ENCODE peak calls at places on chromosome 9, in seven cellular contexts. S, O, B, U, H, N and W are unnamed samples.

GRCh38 chr9:115034801-115035200 is 83.2 kb downstream of the TNC start:
- DNase-seq in S (no peak), O (peak), B (no peak), U (no peak), H (no peak), N (no peak), W (no peak)

GRCh38 chr9:100473271-100474081 is 527 bp downstream of the TMEFF1 start:
- DNase-seq in S (no peak), O (peak), B (peak), U (peak), H (peak), N (no peak), W (no peak)

GRCh38 chr9:35035851-35036701 is 36.3 kb downstream of the VCP start:
- DNase-seq in S (peak), O (peak), B (peak), U (no peak), H (peak), N (peak), W (no peak)

GRCh38 chr9:130918102-130918869 is 20.8 kb downstream of the FIBCD1 start:
- DNase-seq in S (no peak), O (no peak), B (no peak), U (no peak), H (no peak), N (no peak), W (no peak)

GRCh38 chr9:134619983-134620612 is 21.5 kb upstream of the COL5A1 start:
- DNase-seq in S (no peak), O (no peak), B (no peak), U (no peak), H (peak), N (peak), W (peak)

GRCh38 chr9:98037362-98037761 is 19.2 kb upstream of the NANS start:
- DNase-seq in S (no peak), O (no peak), B (no peak), U (peak), H (no peak), N (peak), W (no peak)

GRCh38 chr9:92607088-92607487 is 62.8 kb downstream of the IPPK start:
- DNase-seq in S (no peak), O (peak), B (no peak), U (no peak), H (no peak), N (no peak), W (no peak)

GRCh38 chr9:123349691-123350480 is 6.1 kb upstream of the CRB2 start:
- DNase-seq in S (peak), O (peak), B (peak), U (peak), H (no peak), N (no peak), W (no peak)

GRCh38 chr9:90169490-90169889 is 473.1 kb downstream of the DIRAS2 start:
- DNase-seq in S (no peak), O (no peak), B (no peak), U (no peak), H (no peak), N (no peak), W (no peak)

GRCh38 chr9:108621991-108622390 is 233.8 kb downstream of the ACTL7B start:
- DNase-seq in S (no peak), O (no peak), B (no peak), U (peak), H (no peak), N (no peak), W (no peak)

GRCh38 chr9:23556459-23556858 is 269.6 kb downstream of the ELAVL2 start:
- DNase-seq in S (no peak), O (no peak), B (no peak), U (no peak), H (no peak), N (no peak), W (no peak)

GRCh38 chr9:77018058-77019009 is 1.1 kb upstream of the FOXB2 start:
- DNase-seq in S (no peak), O (no peak), B (no peak), U (no peak), H (no peak), N (no peak), W (no peak)

GRCh38 chr9:86945868-86946711 is 1.2 kb downstream of the GAS1 start:
- DNase-seq in S (peak), O (peak), B (peak), U (peak), H (peak), N (peak), W (no peak)

GRCh38 chr9:12604154-12604825 is 88.9 kb upstream of the TYRP1 start:
- DNase-seq in S (no peak), O (peak), B (peak), U (peak), H (no peak), N (no peak), W (no peak)

GRCh38 chr9:20292002-20292401 is 330.3 kb downstream of the MLLT3 start:
- DNase-seq in S (no peak), O (peak), B (peak), U (no peak), H (no peak), N (no peak), W (no peak)

GRCh38 chr9:108477538-108478006 is 378.2 kb downstream of the ACTL7B start:
- DNase-seq in S (no peak), O (peak), B (no peak), U (peak), H (no peak), N (no peak), W (no peak)

GRCh38 chr9:93096131-93096802 is at the start of gene CARD19:
- DNase-seq in S (peak), O (peak), B (no peak), U (peak), H (no peak), N (peak), W (peak)

GRCh38 chr9:129610473-129611301 is 10.2 kb downstream of the C9orf50 start:
- DNase-seq in S (peak), O (peak), B (peak), U (peak), H (peak), N (peak), W (peak)

GRCh38 chr9:90432951-90433350 is 209.7 kb downstream of the DIRAS2 start:
- DNase-seq in S (no peak), O (no peak), B (no peak), U (no peak), H (no peak), N (no peak), W (no peak)

GRCh38 chr9:133428579-133429215 is 6.5 kb downstream of the ADAMTS13 start:
- DNase-seq in S (no peak), O (no peak), B (no peak), U (no peak), H (no peak), N (no peak), W (no peak)

GRCh38 chr9:93668261-93668871 is 92.0 kb downstream of the PHF2 start:
- DNase-seq in S (no peak), O (no peak), B (peak), U (no peak), H (peak), N (no peak), W (peak)

GRCh38 chr9:89738137-89738932 is 133.5 kb downstream of the GADD45G start:
- DNase-seq in S (no peak), O (no peak), B (no peak), U (no peak), H (no peak), N (no peak), W (no peak)

GRCh38 chr9:29213374-29214161 is 1640.3 kb upstream of the C9orf72 start:
- DNase-seq in S (no peak), O (no peak), B (peak), U (no peak), H (peak), N (no peak), W (no peak)

GRCh38 chr9:127923771-127924170 is 6.8 kb downstream of the PIP5KL1 start:
- DNase-seq in S (no peak), O (peak), B (no peak), U (no peak), H (no peak), N (no peak), W (no peak)

GRCh38 chr9:101858026-101858425 is 119.6 kb upstream of the GRIN3A start:
- DNase-seq in S (no peak), O (no peak), B (no peak), U (no peak), H (no peak), N (no peak), W (no peak)

GRCh38 chr9:119047513-119047912 is 321.7 kb downstream of the BRINP1 start:
- DNase-seq in S (no peak), O (no peak), B (no peak), U (no peak), H (no peak), N (no peak), W (no peak)

GRCh38 chr9:105466898-105467455 is 19.1 kb downstream of the FSD1L start:
- DNase-seq in S (no peak), O (no peak), B (no peak), U (no peak), H (no peak), N (no peak), W (no peak)

DNA sequence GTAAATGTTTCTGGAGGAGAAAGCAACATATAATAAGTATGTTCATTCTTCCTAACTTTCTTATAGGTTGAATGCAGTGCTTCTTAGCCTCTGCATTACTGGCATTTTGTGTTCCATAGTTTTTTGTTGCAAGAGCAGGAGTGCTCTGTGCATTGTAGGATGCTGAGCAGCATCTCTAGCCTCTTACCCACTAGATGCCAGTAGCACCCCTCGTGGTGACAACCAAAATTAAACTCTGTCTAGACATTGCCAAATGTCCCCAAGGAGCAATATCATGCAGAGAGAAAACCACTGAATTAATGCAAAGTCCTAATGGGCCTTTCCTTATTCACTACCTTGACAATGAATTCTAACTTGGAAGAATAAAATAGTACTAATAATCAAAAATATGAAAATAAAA is 147.0 kb downstream of the GLIS3 start:
- DNase-seq in S (no peak), O (no peak), B (peak), U (peak), H (no peak), N (no peak), W (no peak)
- TF ChIP-seq CTCF in S (no peak), O (no peak), B (peak), U (peak), H (no peak), N (no peak), W (no peak)

GRCh38 chr9:81522721-81523551 is 166.4 kb downstream of the TLE1 start:
- DNase-seq in S (no peak), O (peak), B (peak), U (peak), H (no peak), N (no peak), W (no peak)
- TF ChIP-seq CTCF in S (no peak), O (peak), B (peak), U (peak), H (peak), N (peak), W (peak)

DNA sequence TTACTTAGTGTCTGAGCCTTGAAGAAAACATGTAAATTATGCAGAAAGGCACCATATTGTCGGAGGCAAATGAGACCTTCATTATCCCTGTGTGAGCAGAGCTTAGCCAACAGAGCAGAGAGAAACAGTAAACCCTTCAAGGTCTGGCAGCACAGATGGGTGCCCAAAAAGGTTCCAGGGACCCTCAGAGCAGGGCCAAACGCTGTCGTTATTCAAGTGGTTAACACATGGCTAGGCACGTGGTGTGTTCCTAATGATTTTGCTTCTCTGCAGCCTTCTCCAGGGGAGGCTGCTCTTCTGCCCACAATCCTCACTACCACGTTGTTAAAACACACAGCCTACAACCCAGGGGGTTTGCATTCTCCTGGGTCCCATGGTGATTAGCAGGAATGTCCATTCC is 174.7 kb upstream of the RAD23B start:
- DNase-seq in S (no peak), O (no peak), B (no peak), U (no peak), H (no peak), N (no peak), W (no peak)
- TF ChIP-seq CTCF in S (no peak), O (no peak), B (no peak), U (no peak), H (no peak), N (no peak), W (no peak)

GRCh38 chr9:124860582-124861341 is 995 bp downstream of the RPL35 start:
- DNase-seq in S (no peak), O (no peak), B (no peak), U (peak), H (no peak), N (no peak), W (no peak)

GRCh38 chr9:124857533-124858162 is 4.1 kb downstream of the RPL35 start:
- DNase-seq in S (no peak), O (no peak), B (no peak), U (no peak), H (no peak), N (no peak), W (no peak)

GRCh38 chr9:124855944-124856773 is 2.9 kb downstream of the WDR38 start:
- DNase-seq in S (no peak), O (no peak), B (peak), U (peak), H (no peak), N (no peak), W (no peak)

GRCh38 chr9:124859803-124860581 is 1.8 kb downstream of the RPL35 start:
- DNase-seq in S (no peak), O (no peak), B (no peak), U (peak), H (no peak), N (no peak), W (no peak)

GRCh38 chr9:124858330-124859046 is 3.3 kb downstream of the RPL35 start:
- DNase-seq in S (no peak), O (no peak), B (no peak), U (no peak), H (no peak), N (no peak), W (no peak)
- TF ChIP-seq CTCF in S (no peak), O (peak), B (no peak), U (no peak), H (no peak), N (no peak), W (no peak)

GRCh38 chr9:27247756-27248155 is 49.2 kb downstream of the EQTN start:
- DNase-seq in S (no peak), O (peak), B (peak), U (peak), H (peak), N (peak), W (no peak)
- TF ChIP-seq CTCF in S (no peak), O (peak), B (peak), U (peak), H (peak), N (peak), W (peak)

DNA sequence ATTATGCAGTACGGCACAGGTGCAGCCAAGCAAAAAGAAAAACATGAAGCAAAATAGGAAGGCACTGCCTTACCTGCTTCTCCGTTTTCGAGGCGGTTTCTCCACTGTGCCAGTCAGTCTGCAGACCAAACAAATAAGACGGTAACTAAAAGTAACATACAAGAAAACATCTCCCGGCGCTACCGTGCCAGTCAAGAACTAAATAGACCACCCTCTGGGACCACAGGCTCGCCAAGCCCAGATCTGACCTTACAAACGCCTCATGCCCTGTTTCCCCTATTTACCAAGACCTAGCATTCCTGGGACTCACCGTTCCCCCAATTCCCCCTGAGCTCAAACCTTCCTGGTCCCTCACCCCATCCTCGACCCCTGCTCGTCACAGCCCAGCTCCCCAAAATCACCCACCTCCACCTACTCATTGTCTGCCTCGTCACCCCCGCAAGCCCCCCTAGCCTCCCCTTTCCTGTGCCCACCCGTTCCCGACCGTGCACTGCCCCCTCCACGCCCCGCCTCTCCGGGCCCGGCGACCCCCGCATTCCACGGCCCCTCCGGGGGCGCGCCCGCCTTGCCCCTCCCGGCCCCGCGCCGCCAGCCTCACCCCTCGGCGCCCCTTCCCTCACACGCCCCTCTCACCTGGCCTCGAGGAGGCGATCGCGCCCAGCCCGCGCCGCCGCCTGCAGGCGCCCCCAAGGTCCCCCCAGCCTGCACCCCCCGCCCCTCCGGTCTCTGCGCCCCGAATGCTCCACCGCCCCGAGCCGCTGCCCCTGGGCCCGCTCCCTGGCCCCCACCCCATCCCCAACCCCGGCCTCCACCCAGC is 560 bp downstream of the SCAI start:
- DNase-seq in S (peak), O (no peak), B (peak), U (peak), H (peak), N (no peak), W (no peak)
- TF ChIP-seq CTCF in S (no peak), O (no peak), B (no peak), U (no peak), H (no peak), N (no peak), W (no peak)

DNA sequence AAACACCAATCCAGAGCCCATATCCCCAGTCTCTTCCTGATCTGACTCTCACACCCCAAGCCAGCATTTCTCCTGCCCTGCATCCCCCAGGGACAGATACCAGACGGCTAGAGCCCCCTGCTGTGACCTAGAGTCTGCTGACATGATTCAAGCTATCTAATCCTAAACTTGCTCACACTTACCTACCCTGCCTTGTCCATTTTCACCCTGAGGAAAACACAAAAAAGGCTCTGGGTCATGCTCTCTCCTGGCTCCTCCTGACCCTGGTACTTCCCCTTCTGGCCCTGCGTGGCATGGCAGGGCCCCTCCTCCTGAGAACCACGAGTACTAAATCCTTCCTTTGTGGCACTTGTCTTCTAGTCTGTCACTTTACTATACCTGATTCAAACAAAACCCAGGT is 2.8 kb upstream of the ARRDC1 start:
- DNase-seq in S (no peak), O (no peak), B (peak), U (peak), H (no peak), N (no peak), W (peak)
- TF ChIP-seq CTCF in S (no peak), O (no peak), B (no peak), U (no peak), H (no peak), N (no peak), W (peak)

GRCh38 chr9:96419691-96419969 is 1.5 kb upstream of the ZNF367 start:
- DNase-seq in S (no peak), O (no peak), B (no peak), U (no peak), H (no peak), N (no peak), W (no peak)

GRCh38 chr9:96417610-96418073 is 528 bp downstream of the ZNF367 start:
- DNase-seq in S (no peak), O (no peak), B (no peak), U (no peak), H (peak), N (peak), W (no peak)

GRCh38 chr9:96418074-96418919 is at the start of gene ZNF367:
- DNase-seq in S (peak), O (peak), B (peak), U (peak), H (peak), N (peak), W (peak)

GRCh38 chr9:96418920-96419690 is 935 bp upstream of the ZNF367 start:
- DNase-seq in S (peak), O (peak), B (peak), U (peak), H (peak), N (peak), W (peak)

GRCh38 chr9:96417051-96417586 is 1.1 kb downstream of the ZNF367 start:
- DNase-seq in S (peak), O (peak), B (peak), U (peak), H (peak), N (peak), W (peak)
- TF ChIP-seq CTCF in S (no peak), O (peak), B (no peak), U (no peak), H (no peak), N (peak), W (no peak)

GRCh38 chr9:82010711-82011110 is 22.1 kb downstream of the SPATA31D1 start:
- DNase-seq in S (no peak), O (no peak), B (no peak), U (no peak), H (no peak), N (no peak), W (no peak)
- TF ChIP-seq CTCF in S (no peak), O (no peak), B (no peak), U (no peak), H (no peak), N (no peak), W (no peak)

DNA sequence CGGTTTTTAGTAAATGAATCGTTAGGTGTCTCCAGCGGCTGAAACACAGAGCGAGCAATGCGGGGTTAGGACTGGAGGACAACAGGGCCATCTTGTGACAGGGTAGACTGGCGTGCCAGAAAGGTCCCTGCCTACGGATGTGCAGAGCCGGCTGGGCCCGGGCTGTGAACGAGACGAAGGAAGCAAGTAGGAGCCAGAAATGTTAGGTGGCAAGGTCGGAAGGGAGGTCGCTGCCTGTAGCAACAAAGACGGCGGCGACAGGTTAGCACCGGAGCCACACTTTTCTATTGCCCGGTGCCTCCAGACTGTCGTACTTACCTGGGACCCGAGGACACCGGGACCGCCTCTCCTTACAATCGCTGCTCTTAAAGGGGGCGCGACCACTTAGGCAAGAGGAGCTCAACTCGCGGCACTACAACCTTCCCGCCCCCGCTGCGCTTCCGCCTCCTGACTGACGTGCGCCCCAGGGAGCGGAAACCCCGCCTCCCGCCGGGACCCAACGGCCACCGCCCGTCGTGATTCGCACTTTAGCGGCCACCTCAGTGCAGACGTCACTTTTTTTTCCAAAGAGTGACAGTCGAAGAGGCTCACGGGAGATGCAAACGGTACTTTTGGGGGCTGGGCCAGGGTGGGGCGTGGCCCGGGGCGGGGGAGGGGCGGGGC is at the start of gene INIP:
- DNase-seq in S (peak), O (peak), B (peak), U (peak), H (peak), N (peak), W (peak)
- TF ChIP-seq CTCF in S (no peak), O (peak), B (no peak), U (no peak), H (no peak), N (no peak), W (no peak)